ENCODE peak calls at places on chromosomes 12 and 14, in eight cellular contexts. A, U, S, C, D, Y, H and F are unnamed samples.

GRCh38 chr14:34604990-34605389 is 25.0 kb downstream of the SNX6 start:
- DNase-seq in D (no peak), S (no peak), Y (peak; percentile 22), C (no peak), H (no peak), A (no peak), U (no peak), F (no peak)

GRCh38 chr12:75130811-75131210 is 78.8 kb downstream of the KCNC2 start:
- DNase-seq in Y (no peak), C (no peak), S (no peak), D (no peak), A (no peak), H (no peak), U (no peak), F (no peak)

GRCh38 chr12:79658221-79658620 is 32.5 kb downstream of the PAWR start:
- DNase-seq in S (no peak), H (no peak), D (no peak), Y (no peak), U (no peak), A (no peak), C (no peak), F (no peak)

GRCh38 chr12:22935501-22935900 is 310.5 kb downstream of the ETNK1 start:
- DNase-seq in A (no peak), S (no peak), D (no peak), U (no peak), Y (no peak), H (no peak), C (no peak), F (no peak)

GRCh38 chr12:74021937-74022336 is 515.7 kb upstream of the ATXN7L3B start:
- DNase-seq in C (no peak), S (no peak), D (peak; percentile 48), A (peak; percentile 61), U (peak; percentile 61), Y (peak; percentile 33), H (peak; percentile 68), F (no peak)

GRCh38 chr14:101834387-101835165 is 73.1 kb downstream of the PPP2R5C start:
- DNase-seq in Y (no peak), H (peak; percentile 58), S (no peak), A (no peak), C (no peak), D (peak; percentile 57), U (no peak), F (no peak)

GRCh38 chr12:80778005-80778541 is 61.4 kb downstream of the MYF5 start:
- DNase-seq in H (peak; percentile 58), D (peak; percentile 33), U (no peak), A (peak; percentile 58), Y (peak; percentile 92), C (no peak), S (peak; percentile 57), F (peak; percentile 55)

GRCh38 chr14:69694730-69695663 is 71.9 kb upstream of the SRSF5 start:
- DNase-seq in H (no peak), S (no peak), U (no peak), Y (peak; percentile 71), C (no peak), A (no peak), D (no peak), F (no peak)

GRCh38 chr14:73500360-73500759 is 9.6 kb downstream of the RIOX1 start:
- DNase-seq in S (no peak), D (no peak), U (no peak), Y (no peak), A (no peak), H (no peak), C (no peak), F (no peak)

GRCh38 chr14:45716506-45716905 is 463.5 kb upstream of the MIS18BP1 start:
- DNase-seq in Y (no peak), S (no peak), H (peak; percentile 11), U (no peak), A (no peak), C (no peak), D (no peak), F (no peak)

GRCh38 chr12:127677537-127678131 is 589.3 kb upstream of the TMEM132C start:
- DNase-seq in C (no peak), U (no peak), A (peak; percentile 66), D (peak; percentile 77), Y (peak; percentile 2), H (peak; percentile 80), S (peak; percentile 56), F (peak; percentile 36)

GRCh38 chr14:21096438-21096837 is 2.0 kb downstream of the ZNF219 start:
- DNase-seq in H (no peak), S (no peak), D (no peak), C (no peak), A (no peak), U (no peak), Y (no peak), F (no peak)

GRCh38 chr12:86959766-86960458 is 703.7 kb upstream of the MGAT4C start:
- DNase-seq in A (no peak), H (no peak), C (no peak), U (no peak), S (no peak), D (no peak), Y (no peak), F (no peak)

GRCh38 chr12:91317324-91317723 is 134.7 kb upstream of the DCN start:
- DNase-seq in S (no peak), D (no peak), C (no peak), Y (no peak), A (no peak), U (no peak), H (no peak), F (no peak)

GRCh38 chr12:102478416-102479098 is 1.8 kb downstream of the IGF1 start:
- DNase-seq in A (no peak), H (no peak), U (no peak), S (no peak), Y (no peak), D (peak; percentile 28), C (no peak), F (no peak)

GRCh38 chr14:21382095-21382494 is 1.7 kb downstream of the SUPT16H start:
- DNase-seq in Y (no peak), S (no peak), D (no peak), H (no peak), U (no peak), C (no peak), A (no peak), F (no peak)

GRCh38 chr12:62050785-62051184 is 209.4 kb upstream of the USP15 start:
- DNase-seq in U (no peak), S (no peak), Y (no peak), H (no peak), D (no peak), A (no peak), C (no peak), F (no peak)

GRCh38 chr12:3748620-3749019 is 4.3 kb downstream of the CRACR2A start:
- DNase-seq in A (no peak), U (no peak), H (no peak), C (no peak), Y (no peak), D (no peak), S (no peak), F (peak; percentile 69)

GRCh38 chr14:94173471-94173884 is 644 bp upstream of the PPP4R4 start:
- DNase-seq in S (peak; percentile 18), C (no peak), A (peak; percentile 25), Y (no peak), H (no peak), U (no peak), D (no peak), F (peak; percentile 9)

GRCh38 chr14:55071051-55071450 is 19.6 kb downstream of the MAPK1IP1L start:
- DNase-seq in H (no peak), C (no peak), S (no peak), D (no peak), U (no peak), Y (peak; percentile 25), A (no peak), F (no peak)

GRCh38 chr12:66516133-66516532 is 162.7 kb downstream of the GRIP1 start:
- DNase-seq in D (no peak), Y (no peak), U (no peak), H (no peak), C (no peak), S (no peak), A (no peak), F (no peak)
- H3K27ac ChIP-seq in D (no peak overlapping the region), Y (peak overlapping the region; percentile 48), U (no peak overlapping the region), H (no peak overlapping the region), C (no peak overlapping the region), S (no peak overlapping the region), A (no peak overlapping the region), F (no peak overlapping the region)

DNA sequence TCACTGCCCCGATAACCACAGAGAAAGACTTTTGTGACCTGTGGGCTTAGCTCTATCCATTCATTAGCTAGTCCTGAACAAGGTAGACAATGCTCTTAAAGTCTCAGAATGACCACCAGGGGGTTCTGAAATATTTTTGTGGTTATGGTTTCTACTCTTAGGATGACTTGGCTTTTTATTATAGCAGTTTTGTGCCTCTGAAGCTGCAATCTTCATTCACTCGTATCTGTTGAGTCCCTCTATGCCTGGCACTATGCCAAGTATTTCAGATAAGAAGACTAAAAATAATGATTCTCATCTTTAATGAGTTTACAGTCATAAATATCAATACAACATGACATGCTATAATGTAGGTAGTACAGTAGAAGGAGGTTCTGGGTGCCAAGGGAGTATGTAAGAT is 130.8 kb upstream of the TRHDE start:
- DNase-seq in C (no peak), U (no peak), S (no peak), Y (no peak), A (no peak), D (no peak), H (no peak), F (no peak)
- TF ChIP-seq CTCF in C (no peak), U (no peak), S (no peak), Y (no peak), A (no peak), D (no peak), H (no peak), F (no peak)

DNA sequence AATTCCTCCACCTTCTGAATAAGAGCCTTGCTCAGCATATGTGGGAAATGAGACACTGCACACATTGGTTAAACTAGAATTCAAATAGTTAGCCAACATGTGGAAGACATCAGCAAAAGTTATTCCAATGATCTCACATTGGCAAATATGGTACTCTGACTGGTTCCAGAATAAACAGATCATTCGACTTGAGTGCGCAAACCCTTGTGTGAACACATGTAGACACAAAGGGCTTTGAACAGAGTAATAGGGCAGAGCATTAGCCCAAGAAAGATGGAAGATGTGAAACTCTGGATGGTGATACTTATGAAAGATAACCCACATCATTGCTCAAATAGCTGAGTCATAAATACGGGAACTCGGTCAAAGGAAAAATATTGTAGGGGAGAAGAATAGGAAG is 1133.4 kb upstream of the SEL1L start:
- DNase-seq in Y (no peak), A (no peak), C (no peak), D (no peak), U (no peak), S (no peak), H (no peak), F (peak; percentile 23)
- TF ChIP-seq POLR2A in Y (no peak), A (no peak), C (no peak), D (no peak), U (no peak), S (no peak), H (no peak), F (no peak)

DNA sequence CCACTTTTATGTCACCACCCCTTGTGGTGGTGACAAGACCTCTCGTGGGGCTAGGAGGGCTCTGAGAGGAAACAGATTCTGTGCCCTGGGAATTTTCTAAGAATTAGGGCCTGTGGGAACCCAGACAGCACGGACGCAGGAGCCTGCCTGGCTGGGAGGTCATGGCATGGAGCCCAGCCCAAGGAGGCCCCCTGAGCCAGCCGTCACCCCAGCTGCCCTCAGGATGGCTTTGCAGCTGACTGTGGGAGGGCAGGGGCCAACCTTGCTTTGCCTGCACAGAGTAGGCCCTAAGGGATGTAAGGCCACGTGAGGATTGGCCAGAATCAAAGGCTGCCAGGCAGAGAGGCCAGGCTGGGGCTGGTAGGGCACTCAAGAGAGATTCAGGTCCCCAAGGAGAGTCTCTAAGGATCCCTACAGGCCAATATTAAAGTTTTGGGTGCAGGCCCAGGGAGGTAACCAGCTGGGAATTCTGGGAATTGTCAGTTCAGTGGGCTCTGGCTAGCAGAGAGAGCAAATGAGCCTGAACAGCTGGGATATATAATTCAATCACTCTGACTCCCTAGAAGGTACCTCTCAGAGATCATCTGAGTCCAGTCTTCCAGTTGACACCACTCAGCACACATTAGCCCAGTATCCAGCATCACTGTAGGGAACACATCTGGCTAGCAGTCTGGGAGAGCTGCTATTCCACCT is 6.4 kb downstream of the LTBP2 start:
- DNase-seq in D (no peak), U (no peak), S (no peak), C (no peak), Y (no peak), A (no peak), H (no peak), F (no peak)
- H3K27ac ChIP-seq in D (no peak overlapping the region), U (no peak overlapping the region), S (peak overlapping the region; percentile 34), C (peak overlapping the region; percentile 21), Y (no peak overlapping the region), A (no peak overlapping the region), H (no peak overlapping the region), F (no peak overlapping the region)